ENCODE peak calls at places on chromosomes 4 and X, in seven cellular contexts. Y is cardiac fibroblast, D is brain microvascular endothelial cell, H is Caco-2, V is cardiac muscle cell, Q is glutamatergic neuron, T is neural progenitor cell. B is an unnamed sample.

GRCh38 chr4:142615324-142615665 is 230.8 kb downstream of the INPP4B start:
- DNase-seq in Y (peak; percentile 39), D (peak; percentile 81), H (peak; percentile 8), V (peak; percentile 45), Q (no peak), T (no peak), B (no peak)

GRCh38 chr4:125225806-125226205 is 88.9 kb upstream of the FAT4 start:
- DNase-seq in Y (no peak), D (no peak), H (no peak), V (no peak), Q (no peak), T (no peak), B (no peak)

GRCh38 chr4:107392380-107392779 is 327.7 kb downstream of the PAPSS1 start:
- DNase-seq in Y (no peak), D (no peak), H (no peak), V (no peak), Q (no peak), T (no peak), B (no peak)

GRCh38 chr4:10082459-10083272 is 33.9 kb downstream of the WDR1 start:
- DNase-seq in Y (no peak), D (no peak), H (no peak), V (no peak), Q (peak; percentile 8), T (no peak), B (no peak)

GRCh38 chrX:38627683-38628082 is 66.3 kb downstream of the TSPAN7 start:
- DNase-seq in Y (peak; percentile 0), D (peak; percentile 22), H (peak; percentile 21), V (peak; percentile 7), Q (no peak), T (peak; percentile 50), B (peak; percentile 23)

GRCh38 chr4:107970063-107970798 is 19.5 kb upstream of the HADH start:
- DNase-seq in Y (no peak), D (no peak), H (no peak), V (peak; percentile 37), Q (no peak), T (no peak), B (no peak)

GRCh38 chr4:47551682-47552081 is 66.6 kb downstream of the ATP10D start:
- DNase-seq in Y (no peak), D (no peak), H (no peak), V (no peak), Q (no peak), T (no peak), B (no peak)

GRCh38 chrX:110944323-110944761 is 148.7 kb upstream of the CHRDL1 start:
- DNase-seq in Y (no peak), D (no peak), H (no peak), V (no peak), Q (peak; percentile 64), T (peak; percentile 61), B (peak; percentile 3)

GRCh38 chrX:115560978-115561604 is at the start of gene PLS3:
- DNase-seq in Y (peak; percentile 92), D (peak; percentile 90), H (peak; percentile 86), V (peak; percentile 92), Q (peak; percentile 71), T (peak; percentile 93), B (peak; percentile 88)

GRCh38 chr4:184695178-184695896 is 38.6 kb downstream of the CENPU start:
- DNase-seq in Y (peak; percentile 14), D (no peak), H (no peak), V (peak; percentile 17), Q (no peak), T (no peak), B (peak; percentile 52)

GRCh38 chr4:169248645-169249044 is 22.1 kb downstream of the SH3RF1 start:
- DNase-seq in Y (no peak), D (no peak), H (no peak), V (no peak), Q (no peak), T (no peak), B (no peak)

GRCh38 chrX:41148553-41148952 is 63.3 kb downstream of the USP9X start:
- DNase-seq in Y (peak; percentile 52), D (peak; percentile 24), H (no peak), V (peak; percentile 56), Q (no peak), T (no peak), B (no peak)

GRCh38 chr4:129526812-129527211 is 430.9 kb downstream of the C4orf33 start:
- DNase-seq in Y (peak; percentile 32), D (no peak), H (no peak), V (peak; percentile 39), Q (no peak), T (no peak), B (no peak)

GRCh38 chr4:4296283-4296846 is 6.3 kb downstream of the ZBTB49 start:
- DNase-seq in Y (no peak), D (no peak), H (no peak), V (no peak), Q (no peak), T (no peak), B (no peak)

GRCh38 chrX:49995795-49996455 is 73.5 kb downstream of the CLCN5 start:
- DNase-seq in Y (no peak), D (no peak), H (peak; percentile 15), V (peak; percentile 34), Q (no peak), T (no peak), B (no peak)

GRCh38 chr4:139777757-139778156 is 112.1 kb downstream of the MGST2 start:
- DNase-seq in Y (no peak), D (no peak), H (no peak), V (no peak), Q (no peak), T (no peak), B (no peak)

GRCh38 chr4:14700544-14700943 is 301.7 kb upstream of the CPEB2 start:
- DNase-seq in Y (no peak), D (no peak), H (no peak), V (no peak), Q (no peak), T (no peak), B (no peak)

GRCh38 chrX:129842510-129843208 is 1.0 kb downstream of the ZDHHC9 start:
- DNase-seq in Y (peak; percentile 50), D (no peak), H (peak; percentile 23), V (peak; percentile 44), Q (no peak), T (peak; percentile 14), B (no peak)

GRCh38 chrX:80335062-80335830 is 85.0 kb upstream of the TENT5D start:
- DNase-seq in Y (peak; percentile 7), D (no peak), H (no peak), V (peak; percentile 24), Q (peak; percentile 84), T (peak; percentile 76), B (peak; percentile 48)

GRCh38 chr4:2449051-2449450 is 19.9 kb upstream of the RNF4 start:
- DNase-seq in Y (no peak), D (no peak), H (no peak), V (no peak), Q (no peak), T (no peak), B (no peak)

GRCh38 chrX:2767631-2768455 is 16.0 kb downstream of the XG start:
- DNase-seq in Y (peak; percentile 49), D (peak; percentile 19), H (peak; percentile 93), V (peak; percentile 57), Q (no peak), T (peak; percentile 52), B (no peak)

DNA sequence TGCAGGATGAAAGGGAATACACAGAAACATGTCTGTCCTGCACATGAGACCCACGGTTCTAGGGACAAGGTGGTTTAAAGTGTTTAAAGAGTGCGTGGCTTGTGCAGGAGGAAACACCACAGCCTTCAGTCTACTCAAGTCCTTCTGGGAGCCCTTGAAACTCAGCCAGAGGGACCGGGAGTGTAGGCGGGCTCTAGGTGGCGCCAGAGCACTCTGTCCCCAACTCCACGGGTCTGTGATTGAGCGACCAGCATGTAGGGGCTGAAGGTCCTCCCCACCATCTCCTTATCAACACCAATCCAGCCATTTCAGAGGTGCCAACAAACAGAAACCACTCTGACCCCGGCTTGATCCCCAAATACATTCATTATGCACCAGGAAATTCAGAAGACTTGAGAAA is 82.0 kb upstream of the CLDN34 start:
- DNase-seq in Y (peak; percentile 74), D (peak; percentile 63), H (peak; percentile 56), V (peak; percentile 77), Q (peak; percentile 76), T (peak; percentile 62), B (peak; percentile 49)
- TF ChIP-seq CTCF in Y (peak; percentile 78), D (peak; percentile 85), H (peak; percentile 38), V (peak; percentile 72), Q (peak; percentile 34), T (peak; percentile 66), B (peak; percentile 55)

GRCh38 chr4:117771647-117772337 is 262.5 kb upstream of the NDST3 start:
- DNase-seq in Y (no peak), D (no peak), H (peak; percentile 3), V (no peak), Q (no peak), T (peak; percentile 20), B (no peak)
- TF ChIP-seq CTCF in Y (no peak), D (peak; percentile 19), H (no peak), V (no peak), Q (no peak), T (peak; percentile 35), B (no peak)

GRCh38 chr4:163395055-163395454 is 51.4 kb downstream of the NPY5R start:
- DNase-seq in Y (peak; percentile 69), D (peak; percentile 76), H (no peak), V (peak; percentile 79), Q (no peak), T (no peak), B (no peak)

GRCh38 chr4:163393471-163393870 is 49.8 kb downstream of the NPY5R start:
- DNase-seq in Y (no peak), D (no peak), H (no peak), V (no peak), Q (no peak), T (no peak), B (no peak)

GRCh38 chr4:163392328-163392727 is 48.6 kb downstream of the NPY5R start:
- DNase-seq in Y (peak; percentile 54), D (no peak), H (no peak), V (peak; percentile 61), Q (no peak), T (no peak), B (no peak)

GRCh38 chr4:163398238-163398637 is 54.5 kb downstream of the NPY5R start:
- DNase-seq in Y (no peak), D (no peak), H (no peak), V (no peak), Q (no peak), T (no peak), B (no peak)

DNA sequence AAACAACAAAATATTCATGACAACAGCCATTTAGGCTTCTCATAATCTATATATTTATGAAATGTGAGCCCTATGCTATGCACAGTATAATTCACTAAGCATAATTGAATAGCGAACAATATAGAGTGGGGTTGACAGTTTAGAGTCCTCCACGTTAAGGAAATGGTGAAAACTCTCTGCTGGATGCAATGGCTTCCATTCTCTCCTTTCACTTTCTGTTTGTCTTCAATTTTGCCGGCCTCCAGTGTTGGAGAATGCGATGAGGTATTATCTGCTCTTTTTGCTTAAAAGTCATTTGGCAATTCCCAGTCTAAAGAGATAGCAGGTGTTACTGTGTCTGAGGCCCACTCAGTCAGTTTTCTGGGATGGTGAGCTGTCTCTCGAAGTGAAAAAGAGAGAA is 52.1 kb downstream of the NPY5R start:
- DNase-seq in Y (peak; percentile 17), D (no peak), H (no peak), V (peak; percentile 21), Q (no peak), T (no peak), B (no peak)
- TF ChIP-seq CTCF in Y (no peak), D (no peak), H (no peak), V (no peak), Q (no peak), T (no peak), B (no peak)

DNA sequence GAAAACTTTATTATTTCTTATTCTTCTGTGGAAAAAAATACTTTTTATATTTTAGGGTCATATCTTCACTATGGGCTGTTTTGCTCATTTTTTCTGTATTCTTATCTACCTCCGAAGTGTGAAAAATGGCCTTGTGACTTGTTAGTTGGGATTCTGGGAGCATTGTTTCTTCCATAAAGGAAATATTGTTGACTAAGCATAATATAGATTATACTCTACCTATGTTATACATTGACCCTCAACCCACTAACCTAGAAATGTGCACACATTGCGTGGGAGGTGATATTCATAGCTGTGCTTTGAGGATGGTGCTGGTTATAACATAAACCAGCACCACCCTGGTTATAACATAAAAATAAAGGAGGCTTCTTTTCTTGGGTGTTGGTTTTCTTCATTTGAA is 259.2 kb upstream of the AADAT start:
- DNase-seq in Y (no peak), D (no peak), H (no peak), V (no peak), Q (no peak), T (no peak), B (no peak)
- TF ChIP-seq CTCF in Y (no peak), D (no peak), H (no peak), V (no peak), Q (no peak), T (no peak), B (no peak)